ENCODE peak calls at places on chromosomes 3 and 15, in nine cellular contexts. D, A, S, M, V, O, F, K and G are unnamed samples.

GRCh38 chr15:73927476-73928240 is 1.4 kb downstream of the LOXL1 start:
- DNase-seq in V (peak; percentile 59), A (no peak), M (no peak), D (peak; percentile 68), K (peak; percentile 60), S (peak; percentile 63), F (peak; percentile 82), O (peak; percentile 59), G (peak; percentile 83)

GRCh38 chr15:52392008-52392687 is 96.5 kb upstream of the MYO5C start:
- DNase-seq in D (no peak), S (no peak), A (no peak), M (no peak), V (peak; percentile 12), O (no peak), K (no peak), F (no peak), G (peak; percentile 26)

GRCh38 chr15:31396881-31397560 is 70.4 kb downstream of the KLF13 start:
- DNase-seq in K (peak; percentile 89), V (peak; percentile 47), S (no peak), A (no peak), D (no peak), M (peak; percentile 58), F (peak; percentile 95), O (peak; percentile 84), G (no peak)

GRCh38 chr15:29074045-29074444 is 188.3 kb downstream of the APBA2 start:
- DNase-seq in D (no peak), O (no peak), S (no peak), K (no peak), M (no peak), A (no peak), V (no peak), F (no peak), G (no peak)

GRCh38 chr3:152264378-152264777 is 4.4 kb upstream of the MBNL1 start:
- DNase-seq in A (no peak), M (no peak), V (no peak), S (no peak), D (no peak), F (no peak), O (no peak), K (no peak), G (no peak)

GRCh38 chr3:52190294-52190841 is 7.6 kb upstream of the ALAS1 start:
- DNase-seq in S (no peak), M (no peak), D (no peak), K (no peak), V (peak; percentile 31), O (no peak), F (peak; percentile 78), A (no peak), G (no peak)

GRCh38 chr15:69014454-69014853 is at the start of gene NOX5:
- DNase-seq in V (no peak), D (no peak), O (no peak), S (no peak), A (no peak), K (no peak), M (no peak), F (no peak), G (peak; percentile 33)

GRCh38 chr3:193509103-193509965 is 45.4 kb downstream of the ATP13A4 start:
- DNase-seq in M (no peak), D (no peak), A (no peak), V (no peak), O (no peak), F (no peak), S (no peak), K (no peak), G (no peak)

GRCh38 chr3:112086018-112086854 is at the start of gene C3orf52:
- DNase-seq in M (peak; percentile 16), S (peak; percentile 80), A (peak; percentile 33), D (peak; percentile 36), O (peak; percentile 87), V (peak; percentile 83), F (peak; percentile 89), K (peak; percentile 98), G (peak; percentile 92)

GRCh38 chr15:45827275-45827674 is 192.4 kb downstream of the SQOR start:
- DNase-seq in A (no peak), K (no peak), O (no peak), F (no peak), M (no peak), V (no peak), S (no peak), D (no peak), G (peak; percentile 30)

GRCh38 chr3:194740859-194741486 is 55.3 kb downstream of the FAM43A start:
- DNase-seq in S (no peak), F (no peak), O (no peak), K (no peak), V (peak; percentile 67), M (no peak), A (no peak), D (no peak), G (no peak)

GRCh38 chr3:157534725-157535161 is 31.5 kb upstream of the VEPH1 start:
- DNase-seq in D (no peak), A (no peak), O (no peak), S (no peak), V (no peak), M (no peak), F (no peak), K (peak; percentile 39), G (peak; percentile 25)

GRCh38 chr15:66411190-66411589 is 24.5 kb downstream of the MAP2K1 start:
- DNase-seq in A (no peak), K (no peak), F (no peak), D (no peak), O (no peak), M (no peak), V (no peak), S (no peak), G (no peak)

GRCh38 chr3:113086506-113087461 is 96.0 kb downstream of the GTPBP8 start:
- DNase-seq in D (no peak), O (no peak), F (no peak), K (no peak), S (no peak), A (no peak), V (no peak), M (no peak), G (no peak)

GRCh38 chr15:101451192-101451799 is 38.2 kb downstream of the PCSK6 start:
- DNase-seq in K (no peak), V (peak; percentile 21), D (no peak), F (no peak), M (no peak), S (no peak), A (no peak), O (peak; percentile 30), G (no peak)